ENCODE peak calls at places on chromosomes 13 and 19, in six cellular contexts. One of them, this sample, is unnamed.

GRCh38 chr13:100827489-100828000 is 152.9 kb upstream of the TMTC4 start:
- DNase-seq in EH: no peak
- DNase-seq in C1 segment of cervical spinal cord: no peak
- DNase-seq in neuronal stem cell: no peak
- DNase-seq in AG04450: no peak
- DNase-seq in endodermal cell: no peak
- DNase-seq in this sample: no peak

GRCh38 chr19:42596391-42597071 is 1.8 kb upstream of the CEACAM8 start:
- DNase-seq in AG04450: no peak
- DNase-seq in neuronal stem cell: peak
- DNase-seq in endodermal cell: peak
- DNase-seq in C1 segment of cervical spinal cord: peak
- DNase-seq in EH: peak
- DNase-seq in this sample: peak

GRCh38 chr19:17718988-17719711 is at the start of gene MAP1S:
- DNase-seq in EH: peak
- DNase-seq in AG04450: no peak
- DNase-seq in C1 segment of cervical spinal cord: peak
- DNase-seq in neuronal stem cell: peak
- DNase-seq in endodermal cell: peak
- DNase-seq in this sample: peak

GRCh38 chr19:49333426-49334288 is 1.5 kb upstream of the CD37 start:
- DNase-seq in EH: peak
- DNase-seq in neuronal stem cell: no peak
- DNase-seq in C1 segment of cervical spinal cord: no peak
- DNase-seq in endodermal cell: peak
- DNase-seq in AG04450: no peak
- DNase-seq in this sample: no peak

GRCh38 chr19:50046649-50047503 is 21.1 kb downstream of the ZNF473 start:
- DNase-seq in neuronal stem cell: no peak
- DNase-seq in EH: peak
- DNase-seq in AG04450: no peak
- DNase-seq in endodermal cell: peak
- DNase-seq in C1 segment of cervical spinal cord: peak
- DNase-seq in this sample: peak

GRCh38 chr13:113083402-113084061 is 22.1 kb upstream of the F7 start:
- DNase-seq in AG04450: no peak
- DNase-seq in endodermal cell: no peak
- DNase-seq in EH: no peak
- DNase-seq in neuronal stem cell: no peak
- DNase-seq in C1 segment of cervical spinal cord: peak
- DNase-seq in this sample: no peak

GRCh38 chr19:35332817-35333216 is 3.8 kb downstream of the CD22 start:
- DNase-seq in neuronal stem cell: no peak
- DNase-seq in C1 segment of cervical spinal cord: no peak
- DNase-seq in EH: no peak
- DNase-seq in endodermal cell: no peak
- DNase-seq in AG04450: no peak
- DNase-seq in this sample: no peak

GRCh38 chr19:1240925-1241324 is 626 bp upstream of the ATP5F1D start:
- DNase-seq in EH: no peak
- DNase-seq in AG04450: no peak
- DNase-seq in C1 segment of cervical spinal cord: no peak
- DNase-seq in neuronal stem cell: no peak
- DNase-seq in endodermal cell: peak
- DNase-seq in this sample: no peak

GRCh38 chr19:28553005-28553404 is 659.9 kb downstream of the UQCRFS1 start:
- DNase-seq in endodermal cell: no peak
- DNase-seq in EH: no peak
- DNase-seq in AG04450: no peak
- DNase-seq in C1 segment of cervical spinal cord: no peak
- DNase-seq in neuronal stem cell: no peak
- DNase-seq in this sample: no peak

GRCh38 chr13:30108913-30109237 is 198.5 kb downstream of the KATNAL1 start:
- DNase-seq in AG04450: no peak
- DNase-seq in endodermal cell: no peak
- DNase-seq in neuronal stem cell: no peak
- DNase-seq in C1 segment of cervical spinal cord: no peak
- DNase-seq in EH: no peak
- DNase-seq in this sample: no peak

This sample was measured in NT2/D1.